ENCODE peak calls at places on chromosomes 2 and 18, in six cellular contexts. X is cardiac muscle cell, U is pancreas, R is mammary epithelial cell, N is MM.1S, H is A549. Y is an unnamed sample.

GRCh38 chr18:60549338-60549960 is 176.9 kb upstream of the MC4R start:
- DNase-seq in U (no peak), R (peak; percentile 35), X (peak; percentile 83), N (peak; percentile 81), H (peak; percentile 1), Y (no peak)

GRCh38 chr18:58269931-58270330 is 225.9 kb downstream of the NEDD4L start:
- DNase-seq in N (no peak), H (no peak), X (no peak), R (peak; percentile 89), U (no peak), Y (no peak)

GRCh38 chr2:150450765-150451164 is 36.7 kb downstream of the RND3 start:
- DNase-seq in R (no peak), U (no peak), H (no peak), N (no peak), X (no peak), Y (no peak)

GRCh38 chr2:182767578-182767977 is 51.5 kb downstream of the DNAJC10 start:
- DNase-seq in U (no peak), R (peak; percentile 19), X (peak; percentile 33), H (peak; percentile 4), N (peak; percentile 18), Y (no peak)

GRCh38 chr18:11081009-11081532 is 68.3 kb downstream of the PIEZO2 start:
- DNase-seq in U (no peak), X (no peak), R (no peak), H (no peak), N (no peak), Y (no peak)

GRCh38 chr2:121279476-121279875 is 5.5 kb downstream of the TFCP2L1 start:
- DNase-seq in U (no peak), N (no peak), H (no peak), X (no peak), R (no peak), Y (no peak)

GRCh38 chr2:199556886-199557285 is 99.1 kb upstream of the SATB2 start:
- DNase-seq in R (no peak), X (no peak), H (no peak), N (no peak), U (no peak), Y (no peak)

GRCh38 chr2:188243381-188243780 is 48.3 kb upstream of the GULP1 start:
- DNase-seq in X (no peak), R (peak; percentile 30), U (no peak), H (no peak), N (no peak), Y (no peak)

GRCh38 chr2:138515084-138515483 is 13.5 kb downstream of the SPOPL start:
- DNase-seq in R (peak; percentile 29), U (no peak), H (no peak), N (no peak), X (peak; percentile 25), Y (no peak)

DNA sequence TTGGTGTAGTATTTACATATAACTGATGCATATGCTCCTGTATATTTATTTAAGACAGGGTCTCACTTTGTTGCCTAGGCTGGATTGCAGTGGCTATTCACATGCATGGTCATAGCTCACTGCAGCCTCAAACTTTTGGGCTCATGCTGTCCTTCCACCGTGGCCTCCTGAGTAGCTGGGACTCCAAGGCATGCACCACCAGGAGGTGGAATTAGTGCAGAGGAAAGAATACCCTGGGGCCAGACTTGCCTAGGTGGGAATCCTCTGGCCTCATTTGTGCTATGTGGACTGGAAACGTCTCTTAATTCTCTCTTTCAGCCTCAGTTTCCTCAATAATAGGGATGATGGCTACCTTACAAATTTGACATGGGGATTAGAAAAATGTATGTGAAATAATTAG is 2.3 kb downstream of the CEP192 start:
- DNase-seq in R (no peak), N (no peak), X (no peak), U (no peak), H (no peak), Y (no peak)
- H3K4me1 ChIP-seq in R (peaks cover 20% of the 10 kb centered on the region), N (peaks cover 17% of the 10 kb centered on the region), X (peaks cover 8% of the 10 kb centered on the region), U (peaks cover 9% of the 10 kb centered on the region), H (peaks cover 17% of the 10 kb centered on the region), Y (peaks cover 44% of the 10 kb centered on the region)

GRCh38 chr2:131104487-131105155 is 515 bp upstream of the PLEKHB2 start:
- DNase-seq in H (peak; percentile 63), N (peak; percentile 84), U (peak; percentile 33), X (peak; percentile 85), R (peak; percentile 71), Y (peak; percentile 64)

GRCh38 chr2:131105950-131106801 is 1.0 kb downstream of the PLEKHB2 start:
- DNase-seq in R (peak; percentile 59), X (peak; percentile 38), H (peak; percentile 13), U (peak; percentile 31), N (peak; percentile 48), Y (peak; percentile 39)

DNA sequence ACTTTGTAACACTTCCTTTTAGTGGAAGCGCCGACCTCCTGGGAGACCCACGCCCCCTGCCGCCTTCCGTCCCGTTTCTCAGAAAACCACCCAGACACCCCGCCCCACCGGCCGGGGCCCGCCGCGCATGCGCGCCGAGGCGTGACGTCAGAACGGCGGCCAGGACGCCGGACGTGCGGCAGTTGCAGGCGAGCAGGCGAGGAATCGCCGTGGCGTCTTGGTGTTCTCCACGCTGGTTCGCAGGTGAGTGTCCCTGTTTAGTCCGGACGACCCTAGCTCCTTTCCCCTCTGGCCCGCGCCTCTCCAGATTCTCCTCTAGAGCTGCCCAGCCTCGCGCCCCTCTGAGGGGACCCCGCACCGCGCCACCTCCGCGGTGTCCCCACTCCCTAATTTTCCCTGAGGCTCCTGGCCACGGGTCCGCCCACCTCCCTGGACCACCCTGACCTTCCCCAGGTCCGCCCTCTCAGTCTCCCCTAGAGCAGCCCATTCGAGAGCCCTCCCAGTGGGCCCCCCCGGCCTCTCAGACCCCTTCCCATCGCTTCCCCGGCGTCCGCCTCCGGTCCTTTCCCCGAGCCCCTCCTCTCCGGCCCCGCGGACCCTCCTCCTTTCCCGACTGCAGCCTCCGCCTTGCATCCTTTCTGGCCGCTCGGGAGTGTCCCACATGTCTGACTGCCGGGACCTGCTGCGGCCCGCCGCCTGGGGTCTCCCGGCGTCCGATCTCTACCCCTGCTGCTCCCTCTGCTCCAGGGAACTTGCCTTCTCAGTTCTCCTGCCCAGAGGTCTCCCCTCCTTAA is at the start of gene PLEKHB2:
- DNase-seq in U (peak; percentile 91), X (peak; percentile 94), R (peak; percentile 83), N (peak; percentile 92), H (peak; percentile 80), Y (peak; percentile 95)
- H3K4me1 ChIP-seq in U (no peaks in the 10 kb centered on the region), X (peaks cover 9% of the 10 kb centered on the region), R (peaks cover 23% of the 10 kb centered on the region), N (peaks cover 11% of the 10 kb centered on the region), H (peaks cover 19% of the 10 kb centered on the region), Y (peaks cover 36% of the 10 kb centered on the region)

GRCh38 chr2:69592511-69592910 is 51.0 kb downstream of the AAK1 start:
- DNase-seq in N (no peak), X (no peak), R (no peak), U (no peak), H (no peak), Y (no peak)
- H3K4me1 ChIP-seq in N (no peaks in the 10 kb centered on the region), X (peaks cover 9% of the 10 kb centered on the region), R (peaks cover 11% of the 10 kb centered on the region), U (no peaks in the 10 kb centered on the region), H (peaks cover 8% of the 10 kb centered on the region), Y (peaks cover 27% of the 10 kb centered on the region)

DNA sequence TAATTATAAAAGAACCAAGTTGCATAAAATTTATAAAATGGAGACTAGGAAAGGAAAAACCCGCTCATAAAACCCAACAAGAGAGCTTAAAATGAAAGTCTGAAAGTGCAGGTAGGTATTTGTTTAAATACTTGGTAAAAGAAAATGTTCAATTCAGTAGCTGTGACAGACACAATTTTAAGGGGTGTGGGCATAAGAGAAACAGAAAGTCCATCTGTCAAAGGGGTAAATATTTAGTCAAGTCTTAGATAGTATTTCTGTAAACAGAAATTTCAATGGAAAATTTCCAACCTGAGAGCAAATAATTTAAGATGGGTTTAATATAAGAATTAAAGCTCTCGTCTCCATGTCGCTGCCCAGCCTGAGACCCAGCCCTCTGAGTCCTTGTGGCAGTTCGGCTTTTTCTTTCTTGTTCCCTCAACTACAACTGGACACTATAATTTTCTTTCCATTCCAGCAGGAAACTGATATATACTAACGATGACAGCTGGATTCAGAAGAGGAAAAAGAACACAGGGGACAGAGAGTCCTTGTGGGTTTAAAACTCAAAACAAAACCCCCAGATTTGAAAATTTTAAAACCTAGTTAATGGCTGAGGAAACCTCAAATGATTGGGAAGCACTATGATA is 88.0 kb upstream of the ZFP36L2 start:
- DNase-seq in H (no peak), U (no peak), N (no peak), R (no peak), X (no peak), Y (no peak)
- H3K4me1 ChIP-seq in H (peaks cover 47% of the 10 kb centered on the region), U (peaks cover 25% of the 10 kb centered on the region), N (peaks cover 7% of the 10 kb centered on the region), R (no peaks in the 10 kb centered on the region), X (peaks cover 12% of the 10 kb centered on the region), Y (no peaks in the 10 kb centered on the region)

GRCh38 chr2:105376789-105377231 is 22.0 kb downstream of the FHL2 start:
- DNase-seq in R (peak; percentile 56), X (peak; percentile 87), N (no peak), H (no peak), U (no peak), Y (no peak)
- H3K4me1 ChIP-seq in R (peaks cover 88% of the 10 kb centered on the region), X (peaks cover 68% of the 10 kb centered on the region), N (peaks cover 16% of the 10 kb centered on the region), H (peaks cover 35% of the 10 kb centered on the region), U (no peaks in the 10 kb centered on the region), Y (peaks cover 18% of the 10 kb centered on the region)

DNA sequence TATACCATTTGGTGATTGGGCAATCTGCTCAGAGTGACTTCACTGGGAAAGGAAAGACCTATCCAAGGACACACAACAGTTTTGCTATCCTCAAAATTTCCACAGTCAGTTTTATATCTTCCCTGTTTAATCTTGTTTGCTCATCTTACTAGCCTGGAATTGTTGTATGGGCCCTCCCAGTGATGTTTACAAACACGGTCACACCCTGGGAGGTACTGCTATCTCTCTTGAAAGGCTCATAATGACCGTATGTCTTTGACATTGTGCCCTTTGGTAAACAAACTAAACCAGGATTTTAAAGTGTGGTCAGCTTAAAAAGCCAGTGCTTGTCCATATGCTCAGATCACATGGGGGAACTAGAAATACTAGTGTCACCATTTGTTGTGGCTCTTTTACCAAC is 277.0 kb downstream of the CDH2 start:
- DNase-seq in R (no peak), U (no peak), H (no peak), X (no peak), N (no peak), Y (no peak)
- H3K4me1 ChIP-seq in R (no peaks in the 10 kb centered on the region), U (no peaks in the 10 kb centered on the region), H (no peaks in the 10 kb centered on the region), X (no peaks in the 10 kb centered on the region), N (no peaks in the 10 kb centered on the region), Y (no peaks in the 10 kb centered on the region)

GRCh38 chr2:37361416-37361815 is 17.0 kb downstream of the QPCT start:
- DNase-seq in R (peak; percentile 85), X (no peak), U (no peak), N (no peak), H (no peak), Y (no peak)
- H3K4me1 ChIP-seq in R (peaks cover 12% of the 10 kb centered on the region), X (peaks cover 3% of the 10 kb centered on the region), U (no peaks in the 10 kb centered on the region), N (peaks cover 77% of the 10 kb centered on the region), H (no peaks in the 10 kb centered on the region), Y (no peaks in the 10 kb centered on the region)